ENCODE peak calls at places on chromosomes 12 and 14, in four cellular contexts. One of them, this sample, is unnamed.

GRCh38 chr12:56631790-56632700 is 1.9 kb upstream of the BAZ2A start:
- DNase-seq in NAMALWA: peak
- DNase-seq in activated CD4-positive, alpha-beta T cell treated with anti-CD3 and anti-CD28 coated beads for 24 hours: peak
- DNase-seq in dorsolateral prefrontal cortex: peak
- DNase-seq in this sample: peak

GRCh38 chr12:1660304-1661187 is 30.3 kb upstream of the ADIPOR2 start:
- DNase-seq in NAMALWA: peak
- DNase-seq in activated CD4-positive, alpha-beta T cell treated with anti-CD3 and anti-CD28 coated beads for 24 hours: peak
- DNase-seq in dorsolateral prefrontal cortex: no peak
- DNase-seq in this sample: peak

GRCh38 chr14:100910888-100911664 is 7.6 kb upstream of the RTL1 start:
- DNase-seq in NAMALWA: no peak
- DNase-seq in activated CD4-positive, alpha-beta T cell treated with anti-CD3 and anti-CD28 coated beads for 24 hours: no peak
- DNase-seq in dorsolateral prefrontal cortex: no peak
- DNase-seq in this sample: no peak

GRCh38 chr14:72892879-72893635 is 844 bp downstream of the DPF3 start:
- DNase-seq in NAMALWA: no peak
- DNase-seq in activated CD4-positive, alpha-beta T cell treated with anti-CD3 and anti-CD28 coated beads for 24 hours: no peak
- DNase-seq in dorsolateral prefrontal cortex: peak
- DNase-seq in this sample: peak

GRCh38 chr12:79778802-79779201 is 88.0 kb upstream of the PAWR start:
- DNase-seq in NAMALWA: no peak
- DNase-seq in activated CD4-positive, alpha-beta T cell treated with anti-CD3 and anti-CD28 coated beads for 24 hours: no peak
- DNase-seq in dorsolateral prefrontal cortex: no peak
- DNase-seq in this sample: no peak

GRCh38 chr14:102916347-102917055 is 6.0 kb upstream of the AMN start:
- DNase-seq in NAMALWA: no peak
- DNase-seq in activated CD4-positive, alpha-beta T cell treated with anti-CD3 and anti-CD28 coated beads for 24 hours: no peak
- DNase-seq in dorsolateral prefrontal cortex: no peak
- DNase-seq in this sample: no peak

GRCh38 chr14:20436363-20436755 is 393 bp upstream of the KLHL33 start:
- DNase-seq in NAMALWA: no peak
- DNase-seq in activated CD4-positive, alpha-beta T cell treated with anti-CD3 and anti-CD28 coated beads for 24 hours: no peak
- DNase-seq in dorsolateral prefrontal cortex: no peak
- DNase-seq in this sample: no peak

GRCh38 chr12:63151898-63152700 is 1.1 kb upstream of the AVPR1A start:
- DNase-seq in NAMALWA: peak
- DNase-seq in activated CD4-positive, alpha-beta T cell treated with anti-CD3 and anti-CD28 coated beads for 24 hours: no peak
- DNase-seq in dorsolateral prefrontal cortex: peak
- DNase-seq in this sample: peak

GRCh38 chr12:90067791-90068190 is 359.2 kb upstream of the ATP2B1 start:
- DNase-seq in NAMALWA: no peak
- DNase-seq in activated CD4-positive, alpha-beta T cell treated with anti-CD3 and anti-CD28 coated beads for 24 hours: no peak
- DNase-seq in dorsolateral prefrontal cortex: no peak
- DNase-seq in this sample: no peak

GRCh38 chr12:113424915-113425823 is 3.0 kb downstream of the SDSL start:
- DNase-seq in NAMALWA: peak
- DNase-seq in activated CD4-positive, alpha-beta T cell treated with anti-CD3 and anti-CD28 coated beads for 24 hours: peak
- DNase-seq in dorsolateral prefrontal cortex: no peak
- DNase-seq in this sample: peak

GRCh38 chr12:89977356-89978185 is 268.9 kb upstream of the ATP2B1 start:
- DNase-seq in NAMALWA: no peak
- DNase-seq in activated CD4-positive, alpha-beta T cell treated with anti-CD3 and anti-CD28 coated beads for 24 hours: no peak
- DNase-seq in dorsolateral prefrontal cortex: no peak
- DNase-seq in this sample: no peak

GRCh38 chr14:38243696-38244250 is 12.1 kb downstream of the CLEC14A start:
- DNase-seq in NAMALWA: no peak
- DNase-seq in activated CD4-positive, alpha-beta T cell treated with anti-CD3 and anti-CD28 coated beads for 24 hours: no peak
- DNase-seq in dorsolateral prefrontal cortex: no peak
- DNase-seq in this sample: no peak

GRCh38 chr12:2853626-2854025 is 3.2 kb downstream of the TEX52 start:
- DNase-seq in NAMALWA: peak
- DNase-seq in activated CD4-positive, alpha-beta T cell treated with anti-CD3 and anti-CD28 coated beads for 24 hours: peak
- DNase-seq in dorsolateral prefrontal cortex: peak
- DNase-seq in this sample: peak

GRCh38 chr14:100702590-100702989 is 24.1 kb upstream of the DLK1 start:
- DNase-seq in NAMALWA: no peak
- DNase-seq in activated CD4-positive, alpha-beta T cell treated with anti-CD3 and anti-CD28 coated beads for 24 hours: no peak
- DNase-seq in dorsolateral prefrontal cortex: no peak
- DNase-seq in this sample: no peak

GRCh38 chr12:93322784-93323183 is 54.9 kb upstream of the NUDT4 start:
- DNase-seq in NAMALWA: no peak
- DNase-seq in activated CD4-positive, alpha-beta T cell treated with anti-CD3 and anti-CD28 coated beads for 24 hours: no peak
- DNase-seq in dorsolateral prefrontal cortex: no peak
- DNase-seq in this sample: no peak

GRCh38 chr12:69998011-69998410 is 173.0 kb downstream of the MYRFL start:
- DNase-seq in NAMALWA: no peak
- DNase-seq in activated CD4-positive, alpha-beta T cell treated with anti-CD3 and anti-CD28 coated beads for 24 hours: no peak
- DNase-seq in dorsolateral prefrontal cortex: no peak
- DNase-seq in this sample: no peak

GRCh38 chr14:75417674-75418073 is 10.1 kb upstream of the JDP2 start:
- DNase-seq in NAMALWA: no peak
- DNase-seq in activated CD4-positive, alpha-beta T cell treated with anti-CD3 and anti-CD28 coated beads for 24 hours: no peak
- DNase-seq in dorsolateral prefrontal cortex: no peak
- DNase-seq in this sample: peak

GRCh38 chr12:1929241-1929984 is 11.0 kb upstream of the CACNA2D4 start:
- DNase-seq in NAMALWA: no peak
- DNase-seq in activated CD4-positive, alpha-beta T cell treated with anti-CD3 and anti-CD28 coated beads for 24 hours: no peak
- DNase-seq in dorsolateral prefrontal cortex: no peak
- DNase-seq in this sample: no peak

GRCh38 chr12:78189656-78190055 is 359.0 kb downstream of the NAV3 start:
- DNase-seq in NAMALWA: no peak
- DNase-seq in activated CD4-positive, alpha-beta T cell treated with anti-CD3 and anti-CD28 coated beads for 24 hours: no peak
- DNase-seq in dorsolateral prefrontal cortex: no peak
- DNase-seq in this sample: no peak

GRCh38 chr14:95901014-95901413 is 24.4 kb downstream of the TUNAR start:
- DNase-seq in NAMALWA: no peak
- DNase-seq in activated CD4-positive, alpha-beta T cell treated with anti-CD3 and anti-CD28 coated beads for 24 hours: no peak
- DNase-seq in dorsolateral prefrontal cortex: no peak
- DNase-seq in this sample: no peak

GRCh38 chr12:68109001-68109400 is 50.5 kb downstream of the IFNG start:
- DNase-seq in NAMALWA: no peak
- DNase-seq in activated CD4-positive, alpha-beta T cell treated with anti-CD3 and anti-CD28 coated beads for 24 hours: no peak
- DNase-seq in dorsolateral prefrontal cortex: no peak
- DNase-seq in this sample: no peak

GRCh38 chr12:6570264-6570887 is 2.3 kb upstream of the NOP2 start:
- DNase-seq in NAMALWA: peak
- DNase-seq in activated CD4-positive, alpha-beta T cell treated with anti-CD3 and anti-CD28 coated beads for 24 hours: peak
- DNase-seq in dorsolateral prefrontal cortex: peak
- DNase-seq in this sample: peak

GRCh38 chr12:117679776-117680175 is 289.0 kb downstream of the KSR2 start:
- DNase-seq in NAMALWA: no peak
- DNase-seq in activated CD4-positive, alpha-beta T cell treated with anti-CD3 and anti-CD28 coated beads for 24 hours: no peak
- DNase-seq in dorsolateral prefrontal cortex: no peak
- DNase-seq in this sample: no peak

GRCh38 chr12:92971869-92972524 is 42.9 kb upstream of the EEA1 start:
- DNase-seq in NAMALWA: no peak
- DNase-seq in activated CD4-positive, alpha-beta T cell treated with anti-CD3 and anti-CD28 coated beads for 24 hours: no peak
- DNase-seq in dorsolateral prefrontal cortex: no peak
- DNase-seq in this sample: no peak

GRCh38 chr14:23066368-23066767 is 9.0 kb upstream of the CDH24 start:
- DNase-seq in NAMALWA: no peak
- DNase-seq in activated CD4-positive, alpha-beta T cell treated with anti-CD3 and anti-CD28 coated beads for 24 hours: no peak
- DNase-seq in dorsolateral prefrontal cortex: no peak
- DNase-seq in this sample: no peak

GRCh38 chr12:82174936-82175335 is 183.3 kb downstream of the CCDC59 start:
- DNase-seq in NAMALWA: no peak
- DNase-seq in activated CD4-positive, alpha-beta T cell treated with anti-CD3 and anti-CD28 coated beads for 24 hours: no peak
- DNase-seq in dorsolateral prefrontal cortex: no peak
- DNase-seq in this sample: no peak

GRCh38 chr14:34857689-34858449 is 17.3 kb downstream of the BAZ1A start:
- DNase-seq in NAMALWA: no peak
- DNase-seq in activated CD4-positive, alpha-beta T cell treated with anti-CD3 and anti-CD28 coated beads for 24 hours: no peak
- DNase-seq in dorsolateral prefrontal cortex: no peak
- DNase-seq in this sample: no peak

GRCh38 chr12:126033746-126034145 is 968.5 kb downstream of the AACS start:
- DNase-seq in NAMALWA: no peak
- DNase-seq in activated CD4-positive, alpha-beta T cell treated with anti-CD3 and anti-CD28 coated beads for 24 hours: no peak
- DNase-seq in dorsolateral prefrontal cortex: no peak
- DNase-seq in this sample: peak

GRCh38 chr14:23580948-23581281 is 2.3 kb upstream of the JPH4 start:
- DNase-seq in NAMALWA: no peak
- DNase-seq in activated CD4-positive, alpha-beta T cell treated with anti-CD3 and anti-CD28 coated beads for 24 hours: no peak
- DNase-seq in dorsolateral prefrontal cortex: no peak
- DNase-seq in this sample: no peak

This sample was measured in Caco-2.